ENCODE peak calls at places on chromosomes 12 and 14, in eight cellular contexts. C is activated naive CD8-positive, alpha-beta T cell treated with anti-CD3 and anti-CD28 coated beads for 36 hours; V is activated T-cell treated with anti-CD3 and anti-CD28 coated beads for 24 hours; O is activated CD4-positive, alpha-beta T cell treated with anti-CD3 and anti-CD28 coated beads, Interleukin-2, amount 10 ng/mL, durations not matched to agents 24 days and 14 days; Y is HCEC 1CT; I is lower leg skin; U is lung; B is mesendoderm. Q is an unnamed sample.

GRCh38 chr14:67856806-67857205 is 37.2 kb downstream of the RAD51B start:
- DNase-seq in V (no peak), B (no peak), Y (no peak), C (no peak), O (no peak), I (no peak), U (no peak), Q (no peak)

GRCh38 chr12:6200266-6201198 is at the start of gene CD9:
- DNase-seq in C (peak), B (peak), V (peak), Y (peak), I (peak), U (peak), O (peak), Q (peak)

GRCh38 chr12:92928431-92928961 is 599 bp downstream of the EEA1 start:
- DNase-seq in C (peak), O (peak), V (peak), I (peak), B (no peak), U (peak), Y (no peak), Q (peak)

GRCh38 chr12:78584695-78585094 is 279.9 kb upstream of the SYT1 start:
- DNase-seq in C (no peak), U (no peak), Y (no peak), O (no peak), I (no peak), B (peak), V (no peak), Q (peak)

GRCh38 chr12:55720071-55720564 is at the start of gene RDH5:
- DNase-seq in C (no peak), Y (peak), O (no peak), B (no peak), U (no peak), I (no peak), V (no peak), Q (peak)

GRCh38 chr12:64625243-64626077 is 15.2 kb downstream of the RASSF3 start:
- DNase-seq in U (peak), B (peak), O (peak), Y (peak), V (peak), C (peak), I (no peak), Q (peak)

GRCh38 chr12:6312529-6313325 is 2.2 kb downstream of the PLEKHG6 start:
- DNase-seq in V (no peak), Y (no peak), C (peak), B (peak), O (peak), I (no peak), U (peak), Q (no peak)

GRCh38 chr14:97077253-97077653 is 280.1 kb downstream of the VRK1 start:
- DNase-seq in B (no peak), I (peak), V (no peak), C (peak), O (no peak), Y (no peak), U (no peak), Q (peak)

GRCh38 chr12:88805692-88806091 is 225.4 kb upstream of the KITLG start:
- DNase-seq in V (no peak), Y (no peak), U (no peak), O (no peak), B (peak), I (no peak), C (no peak), Q (peak)

GRCh38 chr14:51490205-51490604 is 161.5 kb upstream of the FRMD6 start:
- DNase-seq in Y (peak), V (no peak), U (no peak), C (no peak), O (no peak), I (no peak), B (no peak), Q (peak)

GRCh38 chr12:32988982-32989381 is 92.4 kb upstream of the PKP2 start:
- DNase-seq in C (no peak), U (no peak), B (peak), I (no peak), Y (no peak), V (no peak), O (no peak), Q (no peak)

GRCh38 chr12:115697341-115697740 is 580.2 kb downstream of the MED13L start:
- DNase-seq in C (no peak), B (no peak), U (no peak), Y (no peak), O (no peak), V (no peak), I (no peak), Q (no peak)

GRCh38 chr14:51035611-51036192 is 59.2 kb downstream of the TRIM9 start:
- DNase-seq in Y (no peak), O (no peak), B (peak), C (no peak), I (no peak), V (no peak), U (no peak), Q (peak)

GRCh38 chr14:65282909-65283253 is 129.6 kb upstream of the FUT8 start:
- DNase-seq in V (no peak), O (peak), U (no peak), B (no peak), I (no peak), C (no peak), Y (no peak), Q (no peak)

GRCh38 chr12:67546718-67547117 is 101.8 kb upstream of the DYRK2 start:
- DNase-seq in V (no peak), Y (no peak), U (no peak), O (no peak), B (no peak), I (no peak), C (no peak), Q (no peak)

GRCh38 chr12:5789469-5789968 is 155.5 kb downstream of the ANO2 start:
- DNase-seq in O (no peak), Y (no peak), B (no peak), U (peak), C (no peak), I (peak), V (no peak), Q (peak)

GRCh38 chr12:107091989-107092641 is 1.2 kb downstream of the CRY1 start:
- DNase-seq in O (peak), B (peak), Y (peak), U (peak), C (no peak), I (no peak), V (no peak), Q (peak)

GRCh38 chr12:132272706-132273105 is 56.7 kb downstream of the GALNT9 start:
- DNase-seq in B (no peak), U (no peak), C (no peak), Y (no peak), O (no peak), I (no peak), V (no peak), Q (no peak)

GRCh38 chr14:68897559-68898160 is 81.4 kb downstream of the ACTN1 start:
- DNase-seq in C (no peak), Y (no peak), B (no peak), O (no peak), V (no peak), U (no peak), I (no peak), Q (no peak)

GRCh38 chr14:92649934-92650545 is 98.4 kb downstream of the LGMN start:
- DNase-seq in B (no peak), U (peak), O (peak), V (no peak), C (no peak), Y (peak), I (peak), Q (no peak)

GRCh38 chr14:38880643-38881567 is 222.1 kb downstream of the SEC23A start:
- DNase-seq in Y (no peak), O (no peak), B (no peak), I (no peak), U (no peak), V (no peak), C (no peak), Q (no peak)

GRCh38 chr14:44490966-44491365 is 16.1 kb downstream of the FSCB start:
- DNase-seq in C (no peak), U (no peak), I (no peak), B (no peak), O (no peak), V (no peak), Y (no peak), Q (no peak)

GRCh38 chr12:50960130-50960529 is 7.8 kb downstream of the HIGD1C start:
- DNase-seq in U (no peak), B (no peak), V (no peak), I (no peak), C (no peak), O (no peak), Y (no peak), Q (no peak)

GRCh38 chr14:35883677-35884293 is 57.6 kb downstream of the BRMS1L start:
- DNase-seq in I (no peak), O (peak), V (peak), Y (peak), B (peak), U (no peak), C (peak), Q (peak)